ENCODE peak calls at places on chromosomes 11 and 22, in seven cellular contexts. R, T, K, V, U, W and C are unnamed samples.
A peak's percentile ranks its signal among the peaks of the same experiment; 100 is the strongest.

GRCh38 chr11:99911116-99911515 is 776.0 kb upstream of the ARHGAP42 start:
- DNase-seq in T (no peak), K (no peak), U (no peak), W (no peak), R (no peak), V (no peak), C (no peak)

GRCh38 chr11:33317662-33318061 is 60.5 kb downstream of the HIPK3 start:
- DNase-seq in U (no peak), R (no peak), W (no peak), V (no peak), T (no peak), K (no peak), C (no peak)

GRCh38 chr11:112344040-112344413 is 83.4 kb upstream of the PLET1 start:
- DNase-seq in V (no peak), W (no peak), K (no peak), T (no peak), U (no peak), R (no peak), C (no peak)

GRCh38 chr11:112212710-112213109 is 13.5 kb upstream of the PTS start:
- DNase-seq in K (no peak), T (no peak), W (no peak), R (no peak), U (no peak), V (no peak), C (no peak)

GRCh38 chr11:122791411-122791810 is 46.9 kb upstream of the CRTAM start:
- DNase-seq in V (no peak), W (no peak), K (no peak), T (no peak), U (no peak), R (no peak), C (no peak)

GRCh38 chr11:81005595-81005994 is 1564.8 kb upstream of the TENM4 start:
- DNase-seq in R (peak; percentile 62), T (no peak), W (no peak), U (no peak), K (peak; percentile 92), V (no peak), C (peak; percentile 69)

GRCh38 chr11:113446938-113447337 is 28.3 kb downstream of the DRD2 start:
- DNase-seq in T (no peak), U (no peak), W (no peak), K (no peak), R (no peak), V (no peak), C (peak; percentile 96)

GRCh38 chr11:80320765-80321164 is 879.9 kb upstream of the TENM4 start:
- DNase-seq in T (no peak), K (no peak), U (no peak), V (no peak), W (no peak), R (no peak), C (no peak)

GRCh38 chr11:91947215-91947614 is 277.4 kb upstream of the FAT3 start:
- DNase-seq in V (no peak), U (no peak), W (no peak), K (peak; percentile 78), R (peak; percentile 3), T (no peak), C (no peak)

GRCh38 chr11:43582024-43582836 is 98.3 kb upstream of the HSD17B12 start:
- DNase-seq in V (no peak), K (no peak), R (no peak), U (no peak), T (no peak), W (no peak), C (no peak)

GRCh38 chr22:26464312-26464711 is 19.3 kb downstream of the HPS4 start:
- DNase-seq in T (no peak), W (no peak), K (no peak), V (no peak), R (no peak), U (no peak), C (peak; percentile 67)

GRCh38 chr11:37177721-37178120 is 579.7 kb upstream of the RAG2 start:
- DNase-seq in R (no peak), W (no peak), T (no peak), K (no peak), V (no peak), U (no peak), C (no peak)

GRCh38 chr11:120308081-120308480 is 17.0 kb upstream of the TLCD5 start:
- DNase-seq in V (no peak), R (no peak), U (peak; percentile 47), T (no peak), K (no peak), W (no peak), C (no peak)